ENCODE peak calls at places on chromosomes 13 and 19, in four cellular contexts. One of them, this sample, is unnamed.

GRCh38 chr19:934865-935422 is 9.1 kb downstream of the ARID3A start:
- DNase-seq in H9: no peak
- DNase-seq in neuronal stem cell: no peak
- DNase-seq in IMR-90: peak; percentile 49
- DNase-seq in this sample: no peak

GRCh38 chr13:45206340-45206739 is 5.5 kb upstream of the KCTD4 start:
- DNase-seq in IMR-90: peak; percentile 96
- DNase-seq in H9: no peak
- DNase-seq in neuronal stem cell: no peak
- DNase-seq in this sample: peak; percentile 89

GRCh38 chr19:38977445-38978314 is 2.1 kb upstream of the FBXO17 start:
- DNase-seq in neuronal stem cell: no peak
- DNase-seq in IMR-90: peak; percentile 50
- DNase-seq in H9: no peak
- DNase-seq in this sample: peak; percentile 67

GRCh38 chr13:43664700-43665191 is 122.0 kb downstream of the ENOX1 start:
- DNase-seq in H9: no peak
- DNase-seq in neuronal stem cell: no peak
- DNase-seq in IMR-90: peak; percentile 74
- DNase-seq in this sample: peak; percentile 69

GRCh38 chr13:98632971-98633370 is 56.1 kb upstream of the STK24 start:
- DNase-seq in H9: no peak
- DNase-seq in neuronal stem cell: no peak
- DNase-seq in IMR-90: peak; percentile 5
- DNase-seq in this sample: no peak

GRCh38 chr13:54124700-54125099 is 1096.1 kb downstream of the OLFM4 start:
- DNase-seq in IMR-90: no peak
- DNase-seq in neuronal stem cell: no peak
- DNase-seq in H9: no peak
- DNase-seq in this sample: peak; percentile 20

GRCh38 chr19:16654151-16654550 is 5.8 kb downstream of the SMIM7 start:
- DNase-seq in H9: peak; percentile 35
- DNase-seq in neuronal stem cell: no peak
- DNase-seq in IMR-90: no peak
- DNase-seq in this sample: peak; percentile 28

GRCh38 chr13:37919329-37919880 is 49.8 kb upstream of the TRPC4 start:
- DNase-seq in H9: no peak
- DNase-seq in IMR-90: no peak
- DNase-seq in neuronal stem cell: no peak
- DNase-seq in this sample: no peak

GRCh38 chr13:31920301-31920818 is 111.2 kb upstream of the FRY start:
- DNase-seq in IMR-90: no peak
- DNase-seq in neuronal stem cell: no peak
- DNase-seq in H9: no peak
- DNase-seq in this sample: peak; percentile 32

GRCh38 chr19:58559275-58560006 is 1.0 kb upstream of the UBE2M start:
- DNase-seq in IMR-90: peak; percentile 89
- DNase-seq in H9: peak; percentile 95
- DNase-seq in neuronal stem cell: peak; percentile 86
- DNase-seq in this sample: peak; percentile 95

GRCh38 chr13:26735677-26736076 is 24.9 kb downstream of the GPR12 start:
- DNase-seq in H9: no peak
- DNase-seq in neuronal stem cell: no peak
- DNase-seq in IMR-90: no peak
- DNase-seq in this sample: no peak

GRCh38 chr13:46509981-46510380 is 43.0 kb upstream of the LRCH1 start:
- DNase-seq in IMR-90: no peak
- DNase-seq in H9: no peak
- DNase-seq in neuronal stem cell: no peak
- DNase-seq in this sample: no peak

GRCh38 chr13:73056054-73056962 is 2.5 kb upstream of the KLF5 start:
- DNase-seq in H9: no peak
- DNase-seq in IMR-90: peak; percentile 84
- DNase-seq in neuronal stem cell: no peak
- DNase-seq in this sample: peak; percentile 64

GRCh38 chr19:55370305-55370988 is at the start of gene IL11:
- DNase-seq in neuronal stem cell: no peak
- DNase-seq in H9: no peak
- DNase-seq in IMR-90: peak; percentile 78
- DNase-seq in this sample: peak; percentile 84

GRCh38 chr19:46787331-46788100 is 878 bp downstream of the SLC1A5 start:
- DNase-seq in neuronal stem cell: peak; percentile 52
- DNase-seq in H9: peak; percentile 56
- DNase-seq in IMR-90: peak; percentile 63
- DNase-seq in this sample: peak; percentile 79

GRCh38 chr13:53032849-53033248 is 4.2 kb downstream of the OLFM4 start:
- DNase-seq in IMR-90: no peak
- DNase-seq in H9: no peak
- DNase-seq in neuronal stem cell: no peak
- DNase-seq in this sample: no peak

GRCh38 chr13:21413013-21413412 is 46.1 kb downstream of the ZDHHC20 start:
- DNase-seq in neuronal stem cell: no peak
- DNase-seq in H9: no peak
- DNase-seq in IMR-90: peak; percentile 17
- DNase-seq in this sample: no peak

GRCh38 chr19:42290136-42290522 is 11.8 kb upstream of the PRR19 start:
- DNase-seq in neuronal stem cell: no peak
- DNase-seq in IMR-90: no peak
- DNase-seq in H9: no peak
- DNase-seq in this sample: no peak

GRCh38 chr13:111865046-111865445 is 201.9 kb upstream of the SOX1 start:
- DNase-seq in H9: no peak
- DNase-seq in neuronal stem cell: no peak
- DNase-seq in IMR-90: no peak
- DNase-seq in this sample: no peak

GRCh38 chr19:49712397-49712859 is 21.5 kb downstream of the CPT1C start:
- DNase-seq in neuronal stem cell: no peak
- DNase-seq in H9: peak; percentile 96
- DNase-seq in IMR-90: peak; percentile 1
- DNase-seq in this sample: peak; percentile 22

GRCh38 chr13:82636119-82636518 is 1246.2 kb downstream of the SLITRK1 start:
- DNase-seq in neuronal stem cell: no peak
- DNase-seq in H9: no peak
- DNase-seq in IMR-90: peak; percentile 9
- DNase-seq in this sample: peak; percentile 3

GRCh38 chr19:51277112-51277511 is 26.2 kb downstream of the SIGLECL1 start:
- DNase-seq in neuronal stem cell: no peak
- DNase-seq in IMR-90: no peak
- DNase-seq in H9: no peak
- DNase-seq in this sample: no peak

GRCh38 chr13:95784161-95784880 is 107.4 kb downstream of the DNAJC3 start:
- DNase-seq in IMR-90: peak; percentile 91
- DNase-seq in H9: no peak
- DNase-seq in neuronal stem cell: no peak
- DNase-seq in this sample: peak; percentile 94

GRCh38 chr13:107650081-107650701 is 565.1 kb downstream of the LIG4 start:
- DNase-seq in H9: peak; percentile 78
- DNase-seq in IMR-90: peak; percentile 62
- DNase-seq in neuronal stem cell: peak; percentile 57
- DNase-seq in this sample: peak; percentile 68

GRCh38 chr13:42497798-42498197 is 76.2 kb upstream of the TNFSF11 start:
- DNase-seq in H9: no peak
- DNase-seq in IMR-90: peak; percentile 40
- DNase-seq in neuronal stem cell: no peak
- DNase-seq in this sample: peak; percentile 76

GRCh38 chr19:29212614-29213573 is at the start of gene UQCRFS1:
- DNase-seq in neuronal stem cell: peak; percentile 88
- DNase-seq in IMR-90: peak; percentile 89
- DNase-seq in H9: peak; percentile 97
- DNase-seq in this sample: peak; percentile 92

GRCh38 chr13:99041788-99042187 is 63.9 kb upstream of the DOCK9 start:
- DNase-seq in IMR-90: no peak
- DNase-seq in neuronal stem cell: no peak
- DNase-seq in H9: no peak
- DNase-seq in this sample: no peak

GRCh38 chr19:18849838-18850400 is 18.2 kb downstream of the UPF1 start:
- DNase-seq in neuronal stem cell: no peak
- DNase-seq in IMR-90: no peak
- DNase-seq in H9: no peak
- DNase-seq in this sample: no peak

GRCh38 chr19:14977128-14977527 is 2.5 kb downstream of the SLC1A6 start:
- DNase-seq in IMR-90: no peak
- DNase-seq in neuronal stem cell: no peak
- DNase-seq in H9: no peak
- DNase-seq in this sample: no peak

GRCh38 chr13:29140277-29140676 is 320.1 kb downstream of the MTUS2 start:
- DNase-seq in neuronal stem cell: no peak
- DNase-seq in IMR-90: no peak
- DNase-seq in H9: no peak
- DNase-seq in this sample: peak; percentile 88

GRCh38 chr19:11361037-11361770 is 6.0 kb downstream of the PLPPR2 start:
- DNase-seq in IMR-90: no peak
- DNase-seq in neuronal stem cell: peak; percentile 86
- DNase-seq in H9: peak; percentile 96
- DNase-seq in this sample: no peak
- H4K91ac ChIP-seq in IMR-90: no peak overlapping the region
- H4K91ac ChIP-seq in neuronal stem cell: no peak overlapping the region
- H4K91ac ChIP-seq in H9: no peak overlapping the region
- H4K91ac ChIP-seq in this sample: no peak overlapping the region

DNA sequence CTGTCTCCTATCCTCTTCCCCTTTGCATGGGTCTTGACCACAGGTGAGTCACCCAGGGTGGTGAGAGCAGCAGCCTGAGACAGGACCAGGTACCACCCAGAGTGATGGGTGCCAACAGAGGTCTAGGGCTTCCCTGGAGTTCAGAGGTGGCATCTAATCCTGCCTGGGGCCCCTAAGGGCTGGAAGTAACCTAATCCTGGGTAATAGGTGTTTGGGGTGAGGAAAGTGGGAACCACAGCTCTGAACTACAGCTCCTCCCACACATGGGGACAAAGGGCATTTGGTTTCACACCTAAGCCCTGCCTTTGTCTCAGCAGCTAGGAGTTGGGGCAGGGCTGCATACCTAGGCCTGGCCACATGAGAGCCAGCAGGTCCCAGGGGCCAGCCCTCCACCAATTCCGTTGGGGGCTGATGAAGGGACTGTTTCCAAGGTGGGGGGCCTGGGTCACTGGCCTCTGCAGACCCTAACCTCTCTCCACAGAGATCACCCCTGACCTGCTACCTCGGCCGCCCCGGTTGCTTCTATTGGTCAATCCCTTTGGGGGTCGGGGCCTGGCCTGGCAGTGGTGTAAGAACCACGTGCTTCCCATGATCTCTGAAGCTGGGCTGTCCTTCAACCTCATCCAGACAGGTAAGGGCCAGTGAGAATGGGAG is 8.0 kb downstream of the SPHK2 start:
- DNase-seq in neuronal stem cell: no peak
- DNase-seq in IMR-90: no peak
- DNase-seq in H9: peak; percentile 34
- DNase-seq in this sample: no peak
- H3K18ac ChIP-seq in neuronal stem cell: no peak overlapping the region
- H3K18ac ChIP-seq in IMR-90: no peak overlapping the region
- H3K18ac ChIP-seq in H9: no peak overlapping the region
- H3K18ac ChIP-seq in this sample: no peak overlapping the region

DNA sequence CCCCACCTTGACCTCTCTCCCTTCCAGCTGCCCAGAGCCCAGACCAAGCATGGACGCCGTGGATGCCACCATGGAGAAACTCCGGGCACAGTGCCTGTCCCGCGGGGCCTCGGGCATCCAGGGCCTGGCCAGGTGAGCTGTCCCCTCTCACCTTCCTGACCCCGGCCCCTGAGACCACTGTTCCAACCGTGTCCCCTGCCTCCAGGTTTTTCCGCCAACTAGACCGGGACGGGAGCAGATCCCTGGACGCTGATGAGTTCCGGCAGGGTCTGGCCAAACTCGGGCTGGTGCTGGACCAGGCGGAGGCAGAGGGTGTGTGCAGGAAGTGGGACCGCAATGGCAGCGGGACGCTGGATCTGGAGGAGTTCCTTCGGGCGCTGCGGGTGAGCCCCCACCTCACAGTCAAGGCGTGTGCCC is 312 bp downstream of the CAPS start:
- DNase-seq in neuronal stem cell: no peak
- DNase-seq in H9: no peak
- DNase-seq in IMR-90: no peak
- DNase-seq in this sample: no peak
- H3K4ac ChIP-seq in neuronal stem cell: no peak overlapping the region
- H3K4ac ChIP-seq in H9: no peak overlapping the region
- H3K4ac ChIP-seq in IMR-90: no peak overlapping the region
- H3K4ac ChIP-seq in this sample: no peak overlapping the region

DNA sequence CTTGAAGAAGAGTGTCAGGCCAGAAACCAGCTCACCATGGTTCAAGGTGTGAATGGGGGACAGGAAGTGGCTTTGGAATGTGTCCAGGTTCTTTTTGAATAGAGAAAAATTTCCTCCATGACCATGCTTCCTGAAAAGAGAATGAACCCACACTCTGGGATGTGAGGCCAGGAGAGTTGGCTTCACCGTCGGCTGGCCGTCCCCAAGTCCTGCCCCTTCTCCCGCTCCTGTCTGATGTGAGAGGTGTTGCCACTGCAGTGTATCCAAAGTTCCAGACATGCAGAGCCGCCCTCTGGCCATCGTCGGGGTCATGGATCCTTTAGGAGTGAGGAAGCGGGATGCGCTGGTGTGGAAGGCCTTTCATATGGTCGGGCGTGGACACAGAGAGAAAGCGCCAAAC is 101.2 kb downstream of the COL4A2 start:
- DNase-seq in neuronal stem cell: no peak
- DNase-seq in H9: no peak
- DNase-seq in IMR-90: no peak
- DNase-seq in this sample: peak; percentile 33
- H4K91ac ChIP-seq in neuronal stem cell: no peak overlapping the region
- H4K91ac ChIP-seq in H9: no peak overlapping the region
- H4K91ac ChIP-seq in IMR-90: peak overlapping the region; percentile 91
- H4K91ac ChIP-seq in this sample: peak overlapping the region; percentile 92

GRCh38 chr13:81295177-81295576 is 954.3 kb upstream of the SPRY2 start:
- DNase-seq in neuronal stem cell: no peak
- DNase-seq in H9: no peak
- DNase-seq in IMR-90: no peak
- DNase-seq in this sample: no peak
- H3K18ac ChIP-seq in neuronal stem cell: no peak overlapping the region
- H3K18ac ChIP-seq in H9: no peak overlapping the region
- H3K18ac ChIP-seq in IMR-90: no peak overlapping the region
- H3K18ac ChIP-seq in this sample: no peak overlapping the region

DNA sequence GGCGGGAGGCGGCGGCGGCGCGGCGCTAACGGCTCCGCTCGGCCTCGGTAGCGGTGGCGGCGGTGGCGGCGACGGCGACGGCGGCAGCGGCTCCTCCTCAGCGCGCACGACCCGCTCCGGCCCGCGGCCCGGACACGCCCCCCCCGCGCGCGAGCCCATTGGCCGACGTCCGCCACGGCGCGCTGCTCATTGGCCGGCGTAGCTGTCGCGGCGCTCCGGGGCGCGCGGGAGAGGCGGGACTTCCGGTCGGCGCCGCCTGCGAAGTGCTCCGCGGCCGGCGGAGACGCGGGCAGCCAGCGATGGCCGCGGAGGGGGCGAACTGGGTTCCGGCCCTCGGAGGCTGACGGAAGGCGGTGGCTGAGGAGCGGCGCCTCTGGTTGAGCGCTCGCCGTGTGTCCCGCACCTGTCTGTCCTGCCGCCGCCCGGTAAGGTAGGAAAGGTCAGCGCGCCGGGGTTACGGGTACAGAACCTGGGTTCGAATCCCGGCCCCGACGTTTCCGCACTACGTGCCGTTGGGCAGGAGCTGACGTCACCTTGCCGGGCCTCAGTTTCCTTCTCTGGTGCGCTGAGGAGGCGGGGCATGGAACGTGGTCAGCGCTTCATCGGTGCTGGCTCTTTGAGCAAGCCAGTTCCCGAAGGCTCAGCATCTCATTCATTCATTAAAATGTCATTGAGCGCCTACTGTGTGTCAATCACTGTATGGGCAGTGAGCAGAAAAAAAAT is at the start of gene ELAVL1:
- DNase-seq in IMR-90: peak; percentile 85
- DNase-seq in neuronal stem cell: peak; percentile 92
- DNase-seq in H9: peak; percentile 90
- DNase-seq in this sample: peak; percentile 88
- H3K4ac ChIP-seq in IMR-90: peak within 1 kb of the TSS; percentile 71
- H3K4ac ChIP-seq in neuronal stem cell: peak within 1 kb of the TSS; percentile 43
- H3K4ac ChIP-seq in H9: no peak within 1 kb of the TSS
- H3K4ac ChIP-seq in this sample: peak within 1 kb of the TSS; percentile 67